ENCODE peak calls at places on chromosomes 12 and 14, in eight cellular contexts. D is Calu3, K is psoas muscle, W is fibroblast of pulmonary artery, I is PC-3, Z is brain microvascular endothelial cell, M is breast epithelium, Y is AG09309. C is an unnamed sample.

GRCh38 chr14:49972199-49972671 is 79.4 kb downstream of the ARF6 start:
- DNase-seq in D (no peak), K (no peak), W (peak; percentile 66), I (peak; percentile 90), Z (no peak), M (no peak), Y (no peak), C (no peak)

GRCh38 chr12:47818701-47819543 is 781 bp downstream of the HDAC7 start:
- DNase-seq in D (peak; percentile 52), K (peak; percentile 87), W (peak; percentile 36), I (no peak), Z (no peak), M (no peak), Y (no peak), C (no peak)

GRCh38 chr12:3091650-3092207 is 14.6 kb downstream of the TSPAN9 start:
- DNase-seq in D (no peak), K (no peak), W (no peak), I (no peak), Z (no peak), M (no peak), Y (no peak), C (no peak)

GRCh38 chr12:68510394-68510793 is 100.3 kb upstream of the RAP1B start:
- DNase-seq in D (no peak), K (no peak), W (no peak), I (peak; percentile 7), Z (no peak), M (no peak), Y (no peak), C (no peak)

GRCh38 chr12:11779286-11779685 is 129.8 kb downstream of the ETV6 start:
- DNase-seq in D (no peak), K (no peak), W (peak; percentile 93), I (no peak), Z (peak; percentile 59), M (no peak), Y (peak; percentile 45), C (no peak)

GRCh38 chr12:72075891-72076557 is 137.4 kb downstream of the TPH2 start:
- DNase-seq in D (no peak), K (no peak), W (no peak), I (no peak), Z (no peak), M (no peak), Y (no peak), C (no peak)

GRCh38 chr14:61536661-61537566 is 158.4 kb upstream of the HIF1A start:
- DNase-seq in D (no peak), K (no peak), W (no peak), I (no peak), Z (no peak), M (no peak), Y (no peak), C (no peak)

GRCh38 chr12:50546441-50547318 is 41.9 kb downstream of the DIP2B start:
- DNase-seq in D (no peak), K (no peak), W (no peak), I (peak; percentile 55), Z (no peak), M (no peak), Y (no peak), C (no peak)

GRCh38 chr14:37597538-37598084 is 2.2 kb downstream of the TTC6 start:
- DNase-seq in D (no peak), K (no peak), W (no peak), I (peak; percentile 90), Z (no peak), M (peak; percentile 75), Y (no peak), C (no peak)

GRCh38 chr12:6336079-6336858 is 5.6 kb downstream of the TNFRSF1A start:
- DNase-seq in D (peak; percentile 89), K (peak; percentile 96), W (peak; percentile 100), I (peak; percentile 97), Z (peak; percentile 97), M (peak; percentile 89), Y (peak; percentile 99), C (peak; percentile 96)

GRCh38 chr12:122336015-122336946 is 70.0 kb upstream of the VPS33A start:
- DNase-seq in D (peak; percentile 57), K (peak; percentile 65), W (peak; percentile 63), I (peak; percentile 36), Z (no peak), M (no peak), Y (no peak), C (no peak)

GRCh38 chr12:116532428-116532827 is 26.8 kb upstream of the MAP1LC3B2 start:
- DNase-seq in D (no peak), K (no peak), W (no peak), I (no peak), Z (no peak), M (no peak), Y (no peak), C (no peak)

GRCh38 chr12:6699259-6699988 is 1.2 kb downstream of the PIANP start:
- DNase-seq in D (no peak), K (no peak), W (no peak), I (no peak), Z (no peak), M (no peak), Y (no peak), C (no peak)

GRCh38 chr12:21771311-21771710 is 3.2 kb downstream of the KCNJ8 start:
- DNase-seq in D (no peak), K (no peak), W (peak; percentile 58), I (peak; percentile 24), Z (no peak), M (no peak), Y (no peak), C (no peak)

GRCh38 chr14:94548999-94549985 is 11.9 kb upstream of the SERPINA4 start:
- DNase-seq in D (peak; percentile 77), K (peak; percentile 62), W (peak; percentile 70), I (peak; percentile 54), Z (peak; percentile 61), M (peak; percentile 63), Y (no peak), C (peak; percentile 78)

GRCh38 chr12:89874146-89874545 is 165.5 kb upstream of the ATP2B1 start:
- DNase-seq in D (no peak), K (no peak), W (no peak), I (no peak), Z (no peak), M (no peak), Y (no peak), C (no peak)

GRCh38 chr12:130162267-130162666 is at the start of gene FZD10:
- DNase-seq in D (no peak), K (no peak), W (no peak), I (no peak), Z (no peak), M (no peak), Y (no peak), C (no peak)

GRCh38 chr14:35986219-35986573 is 160.1 kb downstream of the BRMS1L start:
- DNase-seq in D (no peak), K (no peak), W (no peak), I (no peak), Z (no peak), M (no peak), Y (no peak), C (no peak)

GRCh38 chr12:124651508-124652273 is 84.3 kb upstream of the NCOR2 start:
- DNase-seq in D (no peak), K (peak; percentile 81), W (no peak), I (no peak), Z (no peak), M (no peak), Y (no peak), C (no peak)

DNA sequence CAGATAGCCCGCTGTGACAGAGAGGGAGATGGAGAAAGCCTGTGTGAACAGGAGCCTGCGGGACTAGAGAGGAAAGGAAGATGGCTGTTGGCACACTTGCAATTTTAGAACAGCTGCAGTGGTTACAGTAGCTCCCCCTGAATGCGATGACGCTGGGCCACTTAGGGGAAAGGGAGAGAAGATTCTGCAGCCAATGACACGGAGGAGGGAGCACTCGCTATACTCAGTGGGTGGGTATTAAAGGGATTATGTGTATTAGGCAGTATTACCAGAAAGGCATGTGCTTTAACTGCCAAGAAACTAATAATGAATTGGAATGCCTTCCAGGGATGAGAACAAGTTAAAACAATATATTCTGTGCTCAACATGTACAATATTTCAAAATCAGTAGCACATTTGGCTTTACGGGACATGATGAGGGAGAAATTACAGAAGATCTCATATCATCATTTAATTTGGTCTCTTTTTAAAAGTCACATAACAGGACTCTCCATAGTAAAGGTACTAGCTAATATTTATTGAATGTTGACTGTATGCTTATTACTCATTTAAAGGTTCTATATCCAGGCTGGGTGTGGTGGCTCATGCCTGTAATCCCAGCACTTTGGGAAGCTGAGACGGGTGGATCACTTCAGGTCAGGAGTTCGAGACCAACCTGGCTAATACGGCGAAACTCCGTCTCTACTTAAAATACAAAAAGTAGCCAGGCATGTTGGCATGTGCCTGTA is 35.9 kb upstream of the FOS start:
- DNase-seq in D (no peak), K (peak; percentile 82), W (peak; percentile 88), I (peak; percentile 29), Z (no peak), M (no peak), Y (peak; percentile 57), C (no peak)
- TF ChIP-seq CTCF in D (no peak), K (no peak), W (no peak), I (no peak), Z (no peak), M (no peak), Y (no peak), C (no peak)

GRCh38 chr12:27900920-27901879 is 71.3 kb downstream of the PTHLH start:
- DNase-seq in D (no peak), K (no peak), W (no peak), I (no peak), Z (no peak), M (no peak), Y (no peak), C (no peak)
- TF ChIP-seq CTCF in D (no peak), K (no peak), W (no peak), I (no peak), Z (no peak), M (no peak), Y (no peak), C (no peak)

DNA sequence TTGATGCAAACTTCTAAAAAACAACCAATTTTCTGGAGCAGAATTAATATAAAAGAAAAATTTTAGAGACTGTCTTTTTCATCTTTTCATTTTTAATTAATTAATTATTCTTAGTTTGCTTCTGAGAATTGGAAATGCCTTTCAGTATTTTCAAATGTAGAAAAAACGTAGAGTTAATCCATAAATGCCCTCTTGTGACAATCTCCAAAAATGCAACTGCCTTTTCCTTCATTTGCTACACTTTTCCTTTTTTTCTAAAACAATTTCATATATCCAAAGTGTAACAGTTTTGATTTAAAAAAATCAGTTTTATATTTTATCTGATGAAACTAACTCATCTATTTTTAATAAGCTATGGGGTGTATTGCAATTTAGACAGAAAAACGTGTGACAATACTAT is 409.3 kb downstream of the PRKD1 start:
- DNase-seq in D (no peak), K (no peak), W (peak; percentile 44), I (peak; percentile 39), Z (no peak), M (no peak), Y (no peak), C (no peak)
- TF ChIP-seq CTCF in D (no peak), K (no peak), W (peak; percentile 49), I (peak; percentile 53), Z (peak; percentile 18), M (no peak), Y (peak; percentile 39), C (no peak)

GRCh38 chr12:33988888-33989287 is 33.4 kb upstream of the ALG10 start:
- DNase-seq in D (peak; percentile 18), K (no peak), W (no peak), I (peak; percentile 82), Z (no peak), M (no peak), Y (no peak), C (no peak)
- TF ChIP-seq CTCF in D (no peak), K (no peak), W (no peak), I (no peak), Z (no peak), M (no peak), Y (no peak), C (no peak)